ENCODE peak calls at places on chromosomes 6 and 20, in nine cellular contexts. T is IMR-90, A is H54, R is ovary, K is esophagus muscularis mucosa, H is A549, X is adrenal gland, W is lower leg skin, O is uterus. Q is an unnamed sample.

GRCh38 chr6:36590237-36590636 is 3.9 kb upstream of the SRSF3 start:
- DNase-seq in T (peak), A (peak), R (no peak), K (no peak), H (no peak), X (no peak), W (no peak), O (no peak), Q (no peak)

GRCh38 chr20:58810116-58810878 is 40.4 kb downstream of the GNAS-AS1 start:
- DNase-seq in T (peak), A (no peak), R (no peak), K (no peak), H (no peak), X (no peak), W (no peak), O (no peak), Q (no peak)

GRCh38 chr20:2002365-2002764 is 8.5 kb upstream of the PDYN start:
- DNase-seq in T (no peak), A (no peak), R (no peak), K (no peak), H (no peak), X (no peak), W (no peak), O (no peak), Q (no peak)

GRCh38 chr6:90219168-90219985 is 77.3 kb downstream of the BACH2 start:
- DNase-seq in T (peak), A (no peak), R (peak), K (no peak), H (no peak), X (peak), W (peak), O (peak), Q (peak)

GRCh38 chr6:128601060-128601459 is 80.7 kb upstream of the PTPRK start:
- DNase-seq in T (peak), A (no peak), R (no peak), K (no peak), H (no peak), X (no peak), W (no peak), O (no peak), Q (no peak)

GRCh38 chr6:146984251-146984924 is 219.8 kb upstream of the STXBP5 start:
- DNase-seq in T (peak), A (no peak), R (no peak), K (no peak), H (no peak), X (no peak), W (no peak), O (no peak), Q (no peak)

GRCh38 chr6:106080106-106081095 is 5.7 kb upstream of the PRDM1 start:
- DNase-seq in T (no peak), A (no peak), R (no peak), K (peak), H (no peak), X (no peak), W (no peak), O (no peak), Q (no peak)

GRCh38 chr20:25059487-25059820 is 1.5 kb upstream of the ACSS1 start:
- DNase-seq in T (no peak), A (no peak), R (no peak), K (no peak), H (no peak), X (no peak), W (no peak), O (no peak), Q (no peak)

GRCh38 chr6:136774228-136775041 is 17.8 kb downstream of the MAP3K5 start:
- DNase-seq in T (peak), A (no peak), R (no peak), K (no peak), H (no peak), X (no peak), W (no peak), O (no peak), Q (no peak)

GRCh38 chr6:159966981-159967380 is 1.9 kb upstream of the IGF2R start:
- DNase-seq in T (peak), A (no peak), R (no peak), K (no peak), H (no peak), X (no peak), W (no peak), O (no peak), Q (no peak)

GRCh38 chr6:30002871-30003270 is 58.2 kb upstream of the POLR1H start:
- DNase-seq in T (peak), A (peak), R (no peak), K (no peak), H (no peak), X (peak), W (no peak), O (no peak), Q (no peak)

GRCh38 chr6:52183131-52183530 is 3.0 kb upstream of the IL17A start:
- DNase-seq in T (no peak), A (no peak), R (no peak), K (no peak), H (no peak), X (no peak), W (no peak), O (no peak), Q (no peak)

GRCh38 chr20:24789877-24790276 is 159.2 kb upstream of the CST7 start:
- DNase-seq in T (no peak), A (no peak), R (no peak), K (no peak), H (no peak), X (no peak), W (no peak), O (no peak), Q (no peak)

GRCh38 chr20:58538752-58539151 is 23.6 kb upstream of the APCDD1L start:
- DNase-seq in T (peak), A (no peak), R (no peak), K (peak), H (no peak), X (no peak), W (no peak), O (no peak), Q (no peak)

GRCh38 chr20:41702647-41703046 is 84.5 kb upstream of the CHD6 start:
- DNase-seq in T (no peak), A (no peak), R (no peak), K (no peak), H (no peak), X (no peak), W (no peak), O (no peak), Q (no peak)

GRCh38 chr6:20919677-20920385 is 385.6 kb downstream of the CDKAL1 start:
- DNase-seq in T (peak), A (no peak), R (no peak), K (no peak), H (no peak), X (no peak), W (no peak), O (no peak), Q (no peak)

DNA sequence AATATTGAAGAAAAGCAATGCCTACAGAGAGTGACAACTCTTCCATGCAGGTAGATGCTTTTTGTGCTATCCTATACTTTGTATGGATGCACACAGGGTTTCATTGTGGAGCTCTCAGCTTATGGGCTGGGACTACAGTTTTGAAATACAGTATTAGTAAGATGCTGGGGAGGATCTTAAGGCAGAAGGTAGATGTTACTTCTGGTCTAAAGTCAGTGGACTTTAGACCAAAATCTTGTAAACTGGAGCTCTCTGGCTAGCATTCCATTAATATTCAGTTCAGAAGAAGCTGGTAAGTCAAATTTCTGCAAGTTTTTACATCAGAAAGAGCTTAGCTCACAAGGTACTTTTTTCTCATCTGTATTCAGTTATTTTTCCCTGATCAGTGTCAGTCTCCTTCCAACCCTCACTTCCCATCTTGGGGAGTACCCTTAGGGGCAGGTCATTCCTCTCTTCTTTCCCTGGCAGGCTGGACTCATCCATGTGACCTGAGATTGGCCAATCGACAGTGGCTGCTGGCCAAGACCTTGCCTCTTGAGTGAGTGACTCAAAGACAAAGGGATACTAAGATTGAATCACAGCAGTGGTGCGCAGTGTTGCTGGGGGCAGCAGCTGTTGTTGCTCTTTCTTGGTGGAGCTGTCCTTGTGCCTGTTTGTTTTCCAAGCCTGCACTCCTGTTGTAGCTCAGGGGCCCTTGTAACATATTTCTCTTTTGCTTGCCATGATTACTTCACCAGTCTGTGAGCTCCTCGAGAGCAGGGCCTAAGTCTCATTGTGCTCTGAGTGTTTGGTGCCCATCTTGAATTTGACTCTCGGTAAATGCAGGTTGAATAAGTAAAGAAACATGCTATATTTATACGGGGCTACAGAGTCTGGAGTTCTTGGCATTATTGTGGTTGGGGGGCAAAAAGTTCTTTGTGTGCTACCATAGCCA is 2.8 kb upstream of the PHF20 start:
- DNase-seq in T (peak), A (peak), R (peak), K (peak), H (peak), X (peak), W (peak), O (peak), Q (peak)
- TF ChIP-seq POLR2A in T (peak), A (peak), R (peak), K (peak), H (peak), X (peak), W (no peak), O (peak), Q (no peak)

GRCh38 chr6:138692058-138692977 is 81.3 kb upstream of the CCDC28A start:
- DNase-seq in T (peak), A (peak), R (peak), K (peak), H (peak), X (peak), W (peak), O (peak), Q (peak)

GRCh38 chr6:138691595-138692057 is 81.9 kb upstream of the CCDC28A start:
- DNase-seq in T (peak), A (peak), R (no peak), K (no peak), H (peak), X (peak), W (peak), O (no peak), Q (no peak)

GRCh38 chr6:138690975-138691594 is 82.5 kb upstream of the CCDC28A start:
- DNase-seq in T (peak), A (no peak), R (no peak), K (no peak), H (no peak), X (no peak), W (no peak), O (no peak), Q (no peak)

GRCh38 chr6:138695193-138695592 is 78.4 kb upstream of the CCDC28A start:
- DNase-seq in T (no peak), A (no peak), R (no peak), K (no peak), H (no peak), X (no peak), W (no peak), O (no peak), Q (no peak)

DNA sequence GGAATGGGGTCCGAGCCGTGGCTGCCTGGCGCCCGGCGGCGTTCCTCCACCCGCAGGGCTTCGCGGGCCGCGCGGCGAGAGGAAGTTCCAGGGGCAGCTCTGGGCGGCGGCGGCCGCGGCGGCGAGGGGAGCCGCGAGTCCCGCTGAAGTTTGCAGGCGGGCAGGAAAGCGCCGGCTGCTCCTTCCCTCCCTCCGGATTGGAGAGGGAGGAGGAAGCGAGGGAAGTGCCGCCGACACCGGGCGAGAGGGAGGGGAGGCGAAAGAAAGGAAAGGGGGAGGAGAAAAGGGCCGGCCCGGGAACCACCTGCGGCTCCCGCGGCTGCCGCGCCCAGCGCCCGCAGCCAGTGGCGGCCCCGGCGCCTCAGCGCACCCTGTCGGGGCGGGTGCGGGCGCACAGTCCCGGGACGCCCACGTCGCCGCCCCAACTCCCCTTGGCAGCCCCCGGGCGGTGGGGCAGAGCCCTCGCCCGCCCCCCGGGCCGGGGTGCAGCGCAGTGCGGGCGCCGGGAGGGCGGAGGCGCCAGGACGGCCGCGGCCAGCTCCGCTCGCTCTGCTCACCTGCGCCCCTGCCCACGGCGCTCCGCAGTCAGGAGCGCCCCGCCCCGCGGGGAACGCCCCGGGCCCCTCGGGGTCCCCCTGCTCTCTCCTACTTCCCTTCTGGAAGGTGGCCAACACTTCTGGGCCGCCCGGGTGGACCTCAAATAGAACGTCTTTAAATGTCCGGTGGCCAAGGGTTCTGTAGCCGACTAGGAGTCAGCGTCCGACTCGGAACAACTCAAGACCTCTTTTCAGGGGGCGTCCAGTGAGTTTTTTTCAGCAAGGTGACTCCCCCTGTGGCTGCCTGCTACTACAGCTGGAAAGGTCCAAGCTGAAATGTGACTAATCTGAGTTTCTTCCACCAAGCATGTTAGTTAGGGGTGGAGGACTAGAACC is 80.3 kb upstream of the CCDC28A start:
- DNase-seq in T (peak), A (peak), R (peak), K (no peak), H (peak), X (peak), W (peak), O (peak), Q (peak)
- TF ChIP-seq POLR2A in T (no peak), A (peak), R (no peak), K (no peak), H (peak), X (no peak), W (no peak), O (peak), Q (no peak)

GRCh38 chr6:89085409-89086012 is 5.0 kb downstream of the PNRC1 start:
- DNase-seq in T (no peak), A (no peak), R (no peak), K (no peak), H (no peak), X (no peak), W (no peak), O (no peak), Q (no peak)
- TF ChIP-seq POLR2A in T (no peak), A (no peak), R (no peak), K (no peak), H (no peak), X (peak), W (no peak), O (no peak), Q (peak)

DNA sequence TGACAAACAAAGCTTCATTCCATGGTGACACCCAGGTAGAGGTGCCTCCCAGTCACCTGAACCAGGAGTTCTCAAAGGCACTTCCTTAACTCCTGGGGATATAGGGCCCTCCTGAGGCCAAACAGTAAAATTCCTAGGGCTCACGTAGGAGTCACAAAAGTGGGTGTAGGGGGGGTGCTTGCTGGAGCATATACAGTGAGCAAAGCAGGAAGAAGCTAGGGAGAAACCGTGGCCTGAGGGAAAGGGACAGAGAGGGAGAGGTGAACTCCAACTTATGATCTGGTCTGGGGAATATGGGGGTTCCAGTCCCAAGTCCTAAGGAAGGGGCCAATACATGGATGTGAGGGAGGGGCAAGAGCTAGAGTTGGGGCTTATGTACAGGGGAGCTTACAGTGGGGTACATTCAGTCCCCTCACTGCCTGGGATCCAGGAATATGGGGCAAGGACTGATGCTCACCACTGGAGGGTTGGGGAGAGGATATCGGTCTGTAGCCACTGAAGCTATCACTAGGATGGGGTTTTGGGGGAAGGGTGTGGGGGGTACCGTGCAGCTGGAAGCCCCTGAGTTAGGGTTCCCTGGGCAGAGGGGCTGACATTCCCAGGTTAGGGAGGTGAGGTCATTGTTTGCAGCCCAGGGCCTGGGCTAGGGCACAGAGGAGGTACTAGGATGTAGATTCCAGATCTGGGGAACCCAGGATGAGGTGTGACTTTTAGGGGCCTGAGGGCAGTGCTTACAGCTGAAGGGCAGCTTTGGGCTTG is 950 bp downstream of the PEDS1 start:
- DNase-seq in T (no peak), A (no peak), R (no peak), K (no peak), H (no peak), X (no peak), W (no peak), O (no peak), Q (peak)
- TF ChIP-seq POLR2A in T (no peak), A (no peak), R (no peak), K (no peak), H (no peak), X (no peak), W (no peak), O (no peak), Q (no peak)

DNA sequence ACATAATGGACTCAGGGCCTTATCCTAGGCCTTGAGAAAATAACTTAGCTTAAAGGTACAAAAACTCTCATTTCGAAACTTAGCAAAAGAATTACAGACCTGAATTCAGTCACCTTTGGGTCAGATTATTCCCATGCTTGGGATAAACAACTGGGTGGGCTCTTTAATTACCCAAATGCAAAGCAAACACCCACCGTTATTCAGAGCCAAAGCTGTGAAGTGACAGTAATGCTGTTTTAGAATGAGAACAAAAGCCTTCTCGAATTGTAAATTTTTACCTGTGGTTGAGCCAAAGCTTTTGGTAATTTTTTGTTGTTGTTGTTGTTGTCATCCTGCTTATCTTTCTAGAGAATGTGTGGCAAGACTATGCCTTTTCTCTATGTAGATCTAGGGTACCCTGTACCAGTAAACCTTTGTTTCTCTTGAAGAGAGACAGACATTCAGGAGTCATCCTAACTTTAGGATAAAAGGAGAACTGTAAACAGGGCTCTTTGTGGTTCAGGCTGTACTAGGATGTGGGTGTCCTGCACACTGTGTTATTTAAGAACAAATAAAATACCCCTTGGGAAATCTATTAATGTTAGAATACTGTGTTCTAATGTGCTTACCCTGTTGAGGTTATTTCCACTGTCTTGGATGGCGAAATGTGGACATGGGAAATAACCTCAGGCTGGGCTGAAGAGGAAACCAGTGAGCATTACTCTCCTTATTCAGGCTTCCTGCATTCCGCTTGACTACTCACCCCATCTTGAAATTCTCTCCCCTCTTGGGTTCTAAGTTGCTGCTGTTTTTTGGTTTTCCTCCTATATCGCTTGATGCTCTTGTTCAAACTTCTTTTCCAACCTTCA is 480.7 kb downstream of the CD83 start:
- DNase-seq in T (no peak), A (no peak), R (no peak), K (no peak), H (no peak), X (no peak), W (no peak), O (no peak), Q (no peak)
- TF ChIP-seq POLR2A in T (no peak), A (no peak), R (no peak), K (no peak), H (no peak), X (no peak), W (no peak), O (no peak), Q (no peak)

GRCh38 chr20:61759286-61760065 is 306.2 kb downstream of the TAF4 start:
- DNase-seq in T (no peak), A (no peak), R (no peak), K (no peak), H (no peak), X (no peak), W (no peak), O (no peak), Q (no peak)
- TF ChIP-seq POLR2A in T (no peak), A (no peak), R (no peak), K (no peak), H (no peak), X (no peak), W (no peak), O (no peak), Q (no peak)

GRCh38 chr20:5871720-5872410 is 78.5 kb downstream of the TRMT6 start:
- DNase-seq in T (no peak), A (no peak), R (no peak), K (no peak), H (no peak), X (no peak), W (no peak), O (no peak), Q (no peak)

GRCh38 chr20:5865604-5866003 is 84.7 kb downstream of the TRMT6 start:
- DNase-seq in T (no peak), A (no peak), R (no peak), K (no peak), H (no peak), X (no peak), W (no peak), O (no peak), Q (no peak)

GRCh38 chr20:5864873-5865582 is 85.3 kb downstream of the TRMT6 start:
- DNase-seq in T (peak), A (no peak), R (peak), K (no peak), H (no peak), X (peak), W (no peak), O (no peak), Q (no peak)

DNA sequence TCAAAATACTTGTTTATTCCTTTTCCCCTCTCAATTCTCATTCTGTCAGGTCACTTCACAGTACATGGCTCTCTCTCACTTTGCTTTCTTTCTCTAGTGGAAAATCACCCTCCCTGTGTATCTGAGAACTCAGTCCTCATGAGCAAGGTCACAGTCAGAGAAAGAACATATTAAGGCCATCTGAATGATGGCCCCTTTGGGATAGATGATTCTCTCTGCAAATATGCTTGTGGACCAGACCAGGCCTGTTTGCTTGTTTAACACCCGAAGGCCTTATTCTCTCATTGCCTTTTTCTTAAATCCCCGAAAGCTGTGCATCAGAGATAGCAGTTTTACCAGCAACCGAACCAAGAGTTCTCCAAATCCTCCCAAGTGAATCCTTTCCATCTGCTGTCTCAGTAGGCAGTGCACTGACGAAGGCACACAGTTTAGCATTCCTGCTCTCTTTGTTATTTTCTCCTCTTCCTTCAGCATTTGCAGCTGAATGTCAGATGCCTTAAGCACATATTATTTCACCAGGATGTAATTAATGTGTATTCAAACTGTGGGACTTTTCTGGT is 79.8 kb downstream of the TRMT6 start:
- DNase-seq in T (no peak), A (no peak), R (no peak), K (no peak), H (no peak), X (peak), W (no peak), O (no peak), Q (no peak)
- TF ChIP-seq POLR2A in T (no peak), A (no peak), R (no peak), K (no peak), H (no peak), X (no peak), W (no peak), O (no peak), Q (no peak)